ENCODE peak calls at places on chromosomes 4 and X, in five cellular contexts. P, B, T, S and W are unnamed samples.

GRCh38 chr4:64341711-64342110 is 67.5 kb downstream of the TECRL start:
- DNase-seq in P (no peak), B (no peak), T (no peak), S (no peak), W (no peak)

GRCh38 chr4:128924951-128925350 is 115.5 kb downstream of the JADE1 start:
- DNase-seq in P (no peak), B (no peak), T (no peak), S (no peak), W (no peak)

GRCh38 chrX:19212037-19212436 is 89.8 kb upstream of the ADGRG2 start:
- DNase-seq in P (no peak), B (no peak), T (no peak), S (no peak), W (no peak)

GRCh38 chrX:102651242-102651967 is at the start of gene GPRASP1:
- DNase-seq in P (no peak), B (no peak), T (no peak), S (no peak), W (peak; percentile 30)

GRCh38 chr4:159144112-159144694 is 41.3 kb downstream of the RAPGEF2 start:
- DNase-seq in P (no peak), B (no peak), T (no peak), S (no peak), W (no peak)

GRCh38 chrX:12709047-12709446 is 82.2 kb upstream of the PRPS2 start:
- DNase-seq in P (no peak), B (no peak), T (no peak), S (no peak), W (no peak)

GRCh38 chr4:76535603-76536380 is 100.8 kb downstream of the SHROOM3 start:
- DNase-seq in P (no peak), B (no peak), T (no peak), S (peak; percentile 43), W (no peak)

GRCh38 chr4:1395941-1396805 is 10.1 kb downstream of the NKX1-1 start:
- DNase-seq in P (no peak), B (no peak), T (no peak), S (no peak), W (no peak)

GRCh38 chr4:4555916-4556315 is 14.1 kb upstream of the STX18 start:
- DNase-seq in P (no peak), B (peak; percentile 74), T (peak; percentile 90), S (peak; percentile 37), W (no peak)

GRCh38 chrX:88612870-88613329 is 134.1 kb upstream of the CPXCR1 start:
- DNase-seq in P (no peak), B (no peak), T (no peak), S (no peak), W (no peak)

GRCh38 chrX:103533428-103534216 is 14.3 kb upstream of the RAB40A start:
- DNase-seq in P (peak; percentile 6), B (no peak), T (no peak), S (peak; percentile 47), W (peak; percentile 68)

GRCh38 chrX:42524374-42524773 is 253.6 kb downstream of the PPP1R2C start:
- DNase-seq in P (no peak), B (peak; percentile 22), T (peak; percentile 48), S (peak; percentile 28), W (no peak)

GRCh38 chr4:183355405-183355804 is 33.2 kb upstream of the CLDN24 start:
- DNase-seq in P (no peak), B (peak; percentile 45), T (no peak), S (peak; percentile 6), W (no peak)

GRCh38 chr4:131974730-131975129 is 1174.4 kb upstream of the PCDH10 start:
- DNase-seq in P (no peak), B (no peak), T (no peak), S (no peak), W (no peak)

GRCh38 chr4:57426779-57427395 is 316.7 kb upstream of the IGFBP7 start:
- DNase-seq in P (peak; percentile 41), B (peak; percentile 29), T (no peak), S (peak; percentile 34), W (no peak)

GRCh38 chr4:43331226-43332078 is 438.9 kb downstream of the GRXCR1 start:
- DNase-seq in P (no peak), B (peak; percentile 74), T (no peak), S (no peak), W (no peak)